ENCODE peak calls at places on chromosome 7, in nine cellular contexts. R, E, D, U, G, I, T, J and Z are unnamed samples.

GRCh38 chr7:141704112-141704511 is 2.1 kb upstream of the DENND11 start:
- DNase-seq in D (no peak), G (no peak), E (peak; percentile 25), T (no peak), R (no peak), U (no peak), I (no peak), J (no peak), Z (no peak)

GRCh38 chr7:37212526-37212925 is 236.1 kb downstream of the ELMO1 start:
- DNase-seq in I (no peak), G (no peak), J (no peak), E (no peak), U (peak; percentile 29), R (no peak), T (no peak), D (no peak), Z (no peak)

GRCh38 chr7:134865001-134865845 is 85.8 kb downstream of the CALD1 start:
- DNase-seq in G (no peak), U (peak; percentile 69), R (no peak), I (no peak), D (no peak), J (no peak), E (no peak), T (peak; percentile 63), Z (no peak)

GRCh38 chr7:130844811-130845580 is 111.0 kb upstream of the KLF14 start:
- DNase-seq in J (no peak), T (peak; percentile 78), G (no peak), R (no peak), I (no peak), D (no peak), E (peak; percentile 79), U (no peak), Z (peak; percentile 87)

GRCh38 chr7:36228039-36228438 is 75.0 kb downstream of the EEPD1 start:
- DNase-seq in I (no peak), J (no peak), R (no peak), E (no peak), D (no peak), T (no peak), G (no peak), U (no peak), Z (no peak)

GRCh38 chr7:114432627-114433026 is 18.0 kb downstream of the FOXP2 start:
- DNase-seq in I (no peak), R (no peak), D (no peak), U (no peak), T (no peak), E (no peak), J (no peak), G (no peak), Z (no peak)

GRCh38 chr7:16916111-16916639 is 34.4 kb upstream of the AGR3 start:
- DNase-seq in U (no peak), G (no peak), R (no peak), J (no peak), T (peak; percentile 93), D (no peak), E (peak; percentile 85), I (no peak), Z (no peak)

GRCh38 chr7:80401708-80402107 is 110.2 kb downstream of the GNAT3 start:
- DNase-seq in D (no peak), G (no peak), E (no peak), T (no peak), J (no peak), R (no peak), U (no peak), I (no peak), Z (no peak)

GRCh38 chr7:71988176-71988575 is 424.0 kb downstream of the CALN1 start:
- DNase-seq in G (no peak), D (no peak), E (no peak), I (no peak), J (no peak), T (no peak), R (no peak), U (no peak), Z (no peak)

GRCh38 chr7:49432245-49432644 is 341.2 kb upstream of the VWC2 start:
- DNase-seq in I (no peak), J (no peak), E (no peak), G (no peak), T (no peak), R (no peak), U (no peak), D (no peak), Z (no peak)

GRCh38 chr7:77393261-77393660 is 22.9 kb downstream of the GSAP start:
- DNase-seq in U (no peak), D (no peak), E (peak; percentile 96), J (no peak), T (no peak), G (no peak), R (no peak), I (no peak), Z (peak; percentile 88)

GRCh38 chr7:139774376-139774775 is 3.4 kb downstream of the HIPK2 start:
- DNase-seq in E (peak; percentile 84), J (no peak), I (no peak), R (no peak), T (peak; percentile 93), G (no peak), D (no peak), U (no peak), Z (no peak)

GRCh38 chr7:141838581-141838980 is 2.7 kb downstream of the PRSS37 start:
- DNase-seq in E (no peak), I (peak; percentile 60), R (no peak), G (no peak), D (no peak), J (no peak), U (no peak), T (no peak), Z (no peak)

GRCh38 chr7:111740942-111741341 is 178.7 kb upstream of the IMMP2L start:
- DNase-seq in R (no peak), E (no peak), D (no peak), I (no peak), G (no peak), T (no peak), U (no peak), J (no peak), Z (no peak)

GRCh38 chr7:115941703-115942268 is 88.8 kb downstream of the TFEC start:
- DNase-seq in T (peak; percentile 57), E (peak; percentile 45), G (no peak), R (no peak), J (no peak), D (no peak), I (no peak), U (no peak), Z (no peak)

GRCh38 chr7:159084069-159084801 is 60.4 kb downstream of the VIPR2 start:
- DNase-seq in U (peak; percentile 34), T (no peak), G (no peak), R (no peak), E (no peak), J (no peak), I (no peak), D (no peak), Z (peak; percentile 36)

GRCh38 chr7:11689096-11689495 is 142.9 kb downstream of the THSD7A start:
- DNase-seq in E (no peak), G (no peak), I (no peak), D (no peak), U (no peak), R (no peak), T (no peak), J (no peak), Z (no peak)

GRCh38 chr7:232571-233455 is 40.4 kb downstream of the FAM20C start:
- DNase-seq in J (no peak), E (no peak), D (no peak), I (no peak), R (no peak), G (no peak), T (peak; percentile 79), U (no peak), Z (no peak)

GRCh38 chr7:143892527-143893300 is 9.3 kb downstream of the TCAF1 start:
- DNase-seq in E (peak; percentile 74), J (no peak), G (no peak), U (peak; percentile 61), D (no peak), R (no peak), I (no peak), T (peak; percentile 40), Z (no peak)

GRCh38 chr7:157966490-157966889 is 621.1 kb downstream of the PTPRN2 start:
- DNase-seq in G (no peak), J (no peak), I (no peak), R (no peak), T (no peak), E (no peak), D (no peak), U (no peak), Z (no peak)
- TF ChIP-seq CTCF in G (no peak), J (no peak), I (no peak), R (no peak), T (no peak), E (no peak), D (no peak), U (no peak), Z (no peak)

GRCh38 chr7:132373879-132374278 is 202.4 kb downstream of the PLXNA4 start:
- DNase-seq in E (no peak), J (no peak), G (no peak), R (no peak), U (no peak), D (no peak), I (no peak), T (no peak), Z (no peak)
- H3K4me1 ChIP-seq in E (no peaks in the 10 kb centered on the region), J (peaks cover 5% of the 10 kb centered on the region), G (peaks cover 14% of the 10 kb centered on the region), R (no peaks in the 10 kb centered on the region), U (no peaks in the 10 kb centered on the region), D (peaks cover 8% of the 10 kb centered on the region), I (no peaks in the 10 kb centered on the region), T (no peaks in the 10 kb centered on the region), Z (no peaks in the 10 kb centered on the region)

DNA sequence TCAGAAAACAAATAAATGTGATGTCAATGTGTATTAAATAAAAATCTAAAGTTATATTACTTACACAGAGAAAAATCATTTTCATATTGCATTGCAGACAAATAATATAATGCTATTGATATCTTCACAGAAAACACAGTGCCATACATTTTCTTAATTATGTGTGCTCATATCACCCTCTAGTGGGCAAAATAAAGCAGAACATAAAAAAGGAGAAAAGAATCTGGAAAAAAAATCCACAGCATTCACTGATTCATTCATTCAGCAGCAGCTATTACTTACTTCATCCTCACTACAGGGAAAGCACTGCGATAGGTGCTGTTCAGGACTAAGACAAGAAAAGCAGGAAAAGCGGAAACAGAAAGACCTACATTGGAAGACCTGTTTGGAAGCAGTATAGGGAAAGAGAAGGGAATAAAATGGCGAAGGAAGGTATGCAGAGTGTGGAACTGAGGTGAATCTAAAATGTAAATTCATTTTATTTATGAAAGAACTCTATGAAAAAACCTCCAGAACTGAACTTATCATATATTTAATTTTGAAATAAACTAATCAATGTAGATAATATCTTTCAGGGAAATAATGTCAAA is 73.2 kb downstream of the POT1 start:
- DNase-seq in R (no peak), U (no peak), T (peak; percentile 42), E (peak; percentile 67), D (no peak), I (peak; percentile 39), J (no peak), G (no peak), Z (no peak)
- TF ChIP-seq CTCF in R (no peak), U (peak; percentile 84), T (peak; percentile 1), E (peak; percentile 81), D (peak; percentile 62), I (peak; percentile 42), J (peak; percentile 42), G (peak; percentile 23), Z (peak; percentile 84)

DNA sequence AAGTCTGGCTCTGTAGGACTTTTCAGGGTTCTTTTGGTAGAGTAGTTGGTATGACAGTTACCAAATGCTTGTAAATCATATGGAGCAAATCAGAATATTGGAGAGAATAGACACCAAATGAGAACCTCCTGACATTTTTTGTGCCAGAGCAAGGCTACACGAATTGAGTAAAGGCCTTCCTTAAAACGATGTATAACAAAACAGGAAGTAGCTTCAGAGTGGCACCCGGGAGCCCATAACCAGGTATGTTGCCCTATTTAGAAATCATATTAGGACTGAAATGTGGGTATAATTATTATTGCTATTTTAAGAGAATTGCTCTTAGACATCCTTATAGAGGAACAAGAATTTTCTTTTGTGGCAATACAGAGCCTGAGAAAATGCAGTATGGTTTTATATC is 197.3 kb upstream of the MTPN start:
- DNase-seq in D (no peak), U (no peak), R (no peak), G (no peak), J (no peak), E (no peak), I (no peak), T (no peak), Z (no peak)
- H3K4me1 ChIP-seq in D (no peaks in the 10 kb centered on the region), U (peaks cover 7% of the 10 kb centered on the region), R (no peaks in the 10 kb centered on the region), G (no peaks in the 10 kb centered on the region), J (no peaks in the 10 kb centered on the region), E (no peaks in the 10 kb centered on the region), I (no peaks in the 10 kb centered on the region), T (no peaks in the 10 kb centered on the region), Z (no peaks in the 10 kb centered on the region)